ENCODE peak calls at places on chromosomes 3 and 15, in six cellular contexts. R is Calu3, Z is hypothalamus, K is germinal center, Q is kidney, T is globus pallidus. A is an unnamed sample.
A peak's percentile ranks its signal among the peaks of the same experiment; 100 is the strongest.

GRCh38 chr3:135878501-135878900 is 87.0 kb upstream of the PPP2R3A start:
- DNase-seq in R (no peak), Z (no peak), K (no peak), Q (no peak), T (no peak), A (no peak)

GRCh38 chr3:177602601-177603136 is 405.4 kb upstream of the TBL1XR1 start:
- DNase-seq in R (peak; percentile 61), Z (no peak), K (no peak), Q (no peak), T (no peak), A (no peak)

GRCh38 chr15:65424683-65425082 is 1.9 kb upstream of the IGDCC4 start:
- DNase-seq in R (no peak), Z (no peak), K (no peak), Q (no peak), T (no peak), A (no peak)

GRCh38 chr3:126304704-126305103 is 52.5 kb downstream of the KLF15 start:
- DNase-seq in R (no peak), Z (no peak), K (no peak), Q (no peak), T (no peak), A (no peak)

GRCh38 chr3:188507244-188507720 is 353.3 kb downstream of the LPP start:
- DNase-seq in R (no peak), Z (no peak), K (peak; percentile 21), Q (no peak), T (peak; percentile 65), A (no peak)

GRCh38 chr3:88219138-88219792 is 69.5 kb downstream of the C3orf38 start:
- DNase-seq in R (peak; percentile 75), Z (no peak), K (peak; percentile 22), Q (peak; percentile 57), T (peak; percentile 51), A (peak; percentile 67)

GRCh38 chr3:146044046-146044445 is 116.9 kb downstream of the PLOD2 start:
- DNase-seq in R (no peak), Z (no peak), K (no peak), Q (no peak), T (no peak), A (no peak)

GRCh38 chr3:45345849-45346535 is 42.4 kb upstream of the LARS2 start:
- DNase-seq in R (no peak), Z (no peak), K (no peak), Q (no peak), T (no peak), A (no peak)

GRCh38 chr15:63990449-63990848 is 55.8 kb downstream of the DAPK2 start:
- DNase-seq in R (no peak), Z (no peak), K (no peak), Q (no peak), T (no peak), A (peak; percentile 47)

A was measured in B cell.